ENCODE peak calls at places on chromosomes 2 and 18, in nine cellular contexts. S, L, Z, Q, V, O, T, A and C are unnamed samples.

GRCh38 chr2:174781996-174782395 is 17.7 kb upstream of the CHRNA1 start:
- DNase-seq in Z (no peak), S (no peak), T (no peak), L (no peak), A (no peak), Q (no peak), V (no peak), O (no peak), C (no peak)

GRCh38 chr2:96898636-96899035 is 28.8 kb upstream of the SEMA4C start:
- DNase-seq in L (no peak), Z (no peak), Q (no peak), T (no peak), V (no peak), A (no peak), S (no peak), O (no peak), C (no peak)

GRCh38 chr2:239534581-239535412 is 134.0 kb upstream of the HDAC4 start:
- DNase-seq in S (no peak), L (no peak), Z (peak), A (no peak), T (no peak), Q (no peak), O (no peak), V (no peak), C (no peak)

GRCh38 chr2:112630268-112630667 is 15.5 kb upstream of the SLC20A1 start:
- DNase-seq in V (no peak), S (no peak), Z (peak), O (no peak), Q (no peak), A (no peak), L (no peak), T (no peak), C (no peak)

GRCh38 chr2:29323961-29324360 is 208.7 kb downstream of the CLIP4 start:
- DNase-seq in Z (no peak), O (no peak), Q (no peak), T (no peak), L (no peak), A (no peak), V (no peak), S (no peak), C (no peak)

GRCh38 chr2:236176417-236176816 is 8.2 kb upstream of the GBX2 start:
- DNase-seq in V (no peak), Z (peak), A (peak), S (no peak), T (no peak), O (peak), Q (no peak), L (no peak), C (peak)

GRCh38 chr2:100907832-100908231 is 87.9 kb downstream of the NPAS2 start:
- DNase-seq in Q (no peak), A (no peak), O (no peak), S (no peak), L (no peak), V (no peak), Z (no peak), T (no peak), C (no peak)

GRCh38 chr2:16900405-16901025 is 234.9 kb upstream of the CYRIA start:
- DNase-seq in Q (no peak), S (no peak), L (no peak), T (peak), O (peak), A (no peak), V (no peak), Z (no peak), C (peak)

GRCh38 chr2:165655653-165656052 is 138.4 kb downstream of the GALNT3 start:
- DNase-seq in Q (no peak), L (no peak), O (no peak), V (no peak), T (no peak), Z (no peak), S (no peak), A (no peak), C (no peak)

GRCh38 chr2:23620841-23621341 is 235.9 kb downstream of the KLHL29 start:
- DNase-seq in Q (no peak), Z (peak), S (no peak), A (no peak), V (peak), L (no peak), O (no peak), T (no peak), C (no peak)

GRCh38 chr18:77096936-77097886 is 35.4 kb downstream of the MBP start:
- DNase-seq in A (no peak), T (no peak), Q (no peak), V (no peak), Z (no peak), S (no peak), L (no peak), O (no peak), C (no peak)

GRCh38 chr2:88871336-88871735 is 179.9 kb downstream of the RPIA start:
- DNase-seq in L (no peak), Q (no peak), T (no peak), S (no peak), A (no peak), V (no peak), Z (no peak), O (no peak), C (no peak)

GRCh38 chr2:54601339-54601738 is 122.1 kb upstream of the EML6 start:
- DNase-seq in L (no peak), T (no peak), Z (no peak), S (no peak), O (no peak), Q (no peak), A (no peak), V (no peak), C (no peak)

GRCh38 chr2:47250576-47251403 is 95.7 kb upstream of the STPG4 start:
- DNase-seq in L (no peak), Z (no peak), A (no peak), V (no peak), T (no peak), O (peak), S (no peak), Q (no peak), C (no peak)

GRCh38 chr2:228516019-228516418 is 334.5 kb upstream of the SPHKAP start:
- DNase-seq in L (no peak), Q (no peak), A (no peak), V (no peak), O (no peak), Z (no peak), S (no peak), T (no peak), C (no peak)

GRCh38 chr2:85681354-85681728 is 12.8 kb upstream of the GNLY start:
- DNase-seq in O (no peak), V (no peak), Z (peak), T (no peak), Q (no peak), L (no peak), S (no peak), A (no peak), C (no peak)

GRCh38 chr18:55839350-55839749 is 251.4 kb upstream of the TCF4 start:
- DNase-seq in Z (no peak), L (no peak), T (no peak), S (no peak), Q (no peak), V (no peak), O (no peak), A (no peak), C (no peak)

GRCh38 chr2:189639003-189639609 is 22.2 kb upstream of the ASNSD1 start:
- DNase-seq in S (no peak), A (no peak), T (peak), O (no peak), Z (no peak), L (no peak), V (peak), Q (no peak), C (no peak)

GRCh38 chr18:75915941-75916640 is 488.6 kb upstream of the SMIM21 start:
- DNase-seq in L (no peak), S (no peak), V (no peak), Q (no peak), T (no peak), A (no peak), Z (no peak), O (peak), C (no peak)

GRCh38 chr18:77263471-77263774 is 13.8 kb downstream of the GALR1 start:
- DNase-seq in A (no peak), Q (no peak), T (no peak), V (no peak), O (no peak), Z (no peak), L (no peak), S (no peak), C (no peak)

GRCh38 chr2:170696948-170697347 is 18.2 kb upstream of the SP5 start:
- DNase-seq in T (no peak), L (no peak), V (no peak), Q (no peak), O (no peak), A (no peak), Z (no peak), S (no peak), C (no peak)

GRCh38 chr2:43084699-43085091 is 141.7 kb downstream of the ZFP36L2 start:
- DNase-seq in L (no peak), Q (peak), O (peak), S (no peak), Z (peak), T (peak), V (no peak), A (no peak), C (no peak)

GRCh38 chr2:132668189-132668833 is 1.7 kb downstream of the LYPD1 start:
- DNase-seq in V (no peak), Z (no peak), A (peak), S (no peak), O (no peak), Q (no peak), T (no peak), L (no peak), C (no peak)

GRCh38 chr2:128285329-128285931 is 33.2 kb downstream of the HS6ST1 start:
- DNase-seq in S (no peak), Z (no peak), V (no peak), A (no peak), L (no peak), Q (no peak), O (no peak), T (no peak), C (no peak)

DNA sequence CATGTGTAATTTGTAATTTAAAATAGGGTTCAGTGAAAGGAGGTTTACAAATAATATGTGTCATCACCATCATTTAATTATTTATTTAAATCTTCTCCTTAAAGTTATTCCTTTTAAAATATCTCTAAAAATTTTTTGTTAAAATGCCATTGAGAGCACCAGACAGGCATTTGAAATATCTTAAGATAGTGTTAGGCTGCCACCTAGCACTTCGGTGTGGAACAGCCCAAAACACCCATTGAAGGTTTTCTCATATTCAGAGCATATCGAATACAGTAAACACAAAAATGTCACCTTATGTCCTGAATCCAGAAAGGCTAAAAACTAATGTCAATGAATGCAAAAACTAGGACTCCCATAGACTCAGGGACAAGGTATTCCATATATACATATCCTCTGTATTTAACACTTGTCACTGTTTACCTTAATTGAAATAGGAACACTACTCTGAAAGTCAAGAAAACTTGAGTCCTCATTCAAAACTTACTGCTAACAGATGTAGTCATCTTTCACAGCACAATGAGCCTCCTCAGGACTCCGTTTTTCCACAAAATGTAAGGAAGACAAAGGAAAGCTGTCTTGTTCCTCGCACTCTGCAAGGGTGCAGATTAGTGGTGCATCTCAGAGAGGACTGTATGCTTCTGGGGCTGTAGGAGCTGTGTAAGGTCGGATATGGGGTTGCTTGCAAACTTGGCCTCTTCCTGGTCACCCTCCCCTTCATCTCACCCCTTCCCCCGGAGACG is 329.5 kb downstream of the PAX3 start:
- DNase-seq in O (peak), S (no peak), Q (no peak), Z (no peak), L (peak), V (no peak), A (peak), T (peak), C (peak)
- TF ChIP-seq POLR2A in O (no peak), S (no peak), Q (no peak), Z (no peak), L (no peak), V (no peak), A (no peak), T (no peak), C (no peak)

GRCh38 chr18:11980555-11981382 is 538 bp upstream of the IMPA2 start:
- DNase-seq in Z (peak), S (peak), T (peak), A (peak), Q (peak), V (peak), L (peak), O (peak), C (peak)
- TF ChIP-seq POLR2A in Z (peak), S (peak), T (no peak), A (peak), Q (peak), V (peak), L (peak), O (peak), C (peak)

GRCh38 chr18:43277164-43277600 is at the start of gene SYT4:
- DNase-seq in L (no peak), Q (peak), T (peak), O (no peak), A (no peak), Z (no peak), S (no peak), V (no peak), C (no peak)
- TF ChIP-seq POLR2A in L (no peak), Q (no peak), T (no peak), O (no peak), A (no peak), Z (no peak), S (no peak), V (no peak), C (no peak)

DNA sequence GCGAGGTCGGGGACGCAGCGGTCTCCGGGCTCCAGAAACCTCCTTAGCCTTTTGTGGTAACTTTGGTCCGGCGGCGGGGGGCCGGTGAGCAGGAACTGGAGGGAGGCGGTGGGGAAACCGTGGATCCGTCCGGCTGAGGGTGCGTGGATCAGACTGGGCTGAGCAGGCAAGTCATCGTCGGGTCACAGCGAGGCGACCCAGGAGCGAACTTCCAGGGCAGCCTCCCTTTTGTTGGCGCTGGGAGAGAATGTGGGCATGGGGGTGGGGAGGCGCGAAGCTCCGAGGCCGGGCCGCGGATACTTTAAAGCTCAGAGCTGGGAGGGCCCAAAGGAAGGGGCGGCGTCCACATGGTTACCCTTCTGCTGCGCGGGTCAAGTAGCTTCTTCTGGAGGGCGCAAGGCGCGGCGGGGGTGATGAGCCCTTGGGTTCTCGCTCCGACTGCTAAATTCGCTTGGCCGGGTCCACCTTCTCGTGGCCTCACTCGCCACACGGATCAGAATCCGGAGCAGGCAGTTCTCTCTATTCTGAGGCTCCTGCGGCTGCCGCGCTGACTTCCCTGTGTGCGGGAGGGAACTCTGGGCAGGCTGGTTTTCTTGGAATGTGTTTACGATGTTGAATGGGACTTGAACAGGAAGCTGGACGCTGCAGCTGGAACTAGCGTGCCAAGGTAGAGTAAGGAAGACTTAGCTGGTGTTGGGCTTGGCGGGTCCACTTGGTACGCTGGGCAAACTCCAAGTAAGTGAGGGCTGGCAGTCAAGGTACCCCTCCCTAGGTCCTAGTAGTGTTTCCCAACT is 969 bp downstream of the GULP1 start:
- DNase-seq in V (peak), L (peak), T (peak), Q (peak), Z (peak), O (peak), S (no peak), A (peak), C (peak)
- TF ChIP-seq POLR2A in V (peak), L (peak), T (no peak), Q (peak), Z (peak), O (peak), S (peak), A (peak), C (no peak)

GRCh38 chr18:49491857-49492693 is 5.0 kb upstream of the C18orf32 start:
- DNase-seq in T (peak), S (peak), L (peak), V (peak), Q (peak), O (peak), Z (peak), A (peak), C (peak)
- TF ChIP-seq POLR2A in T (no peak), S (peak), L (peak), V (peak), Q (peak), O (peak), Z (peak), A (peak), C (peak)

DNA sequence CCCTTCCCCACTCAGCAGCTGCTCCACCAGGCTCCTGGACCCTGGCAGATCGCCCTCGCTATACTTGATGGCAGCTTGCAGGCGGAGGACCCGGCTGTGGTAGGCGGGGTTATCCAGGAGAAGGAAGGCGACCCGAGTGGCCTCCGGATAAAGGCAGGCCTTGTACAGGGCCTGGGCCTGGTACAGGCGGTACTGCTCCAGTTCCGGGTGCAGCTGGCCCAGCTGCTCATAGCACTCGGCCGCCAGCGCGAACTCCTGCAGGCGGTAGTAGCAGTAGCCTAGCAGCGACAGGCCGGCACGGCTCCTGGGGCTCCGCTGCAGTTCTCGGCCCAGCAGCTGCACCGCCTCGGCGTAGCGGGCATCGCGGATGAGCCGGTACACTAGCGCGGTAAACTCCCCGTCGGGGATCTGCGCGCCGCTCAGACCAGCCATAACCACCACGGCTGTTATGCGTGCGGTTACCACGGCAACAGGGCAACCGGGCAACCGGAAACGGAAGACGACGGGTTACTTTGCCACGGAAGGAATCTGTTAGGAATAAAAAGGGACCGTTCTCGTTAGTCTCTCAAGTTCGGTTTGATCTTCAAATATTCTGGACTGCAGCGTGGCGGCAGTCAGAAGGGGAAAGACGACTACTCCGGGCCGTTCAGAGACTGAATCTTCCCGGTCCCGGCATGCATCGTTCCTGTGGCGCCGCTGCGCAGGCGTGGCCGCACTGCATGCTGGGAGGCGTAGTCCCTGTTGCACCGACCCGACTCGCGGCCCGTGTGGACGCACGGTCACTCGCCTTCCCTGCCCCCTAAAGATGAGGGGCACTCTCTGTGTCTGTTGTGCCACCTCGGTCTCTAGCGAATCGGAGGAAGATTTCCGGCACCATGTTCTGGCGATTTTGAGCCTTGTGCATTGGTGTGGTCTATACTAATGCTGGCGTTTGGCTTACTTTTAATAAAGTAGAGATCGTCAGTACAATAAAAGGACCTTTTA is 226.0 kb downstream of the AGPS start:
- DNase-seq in Z (peak), Q (peak), S (peak), O (peak), V (peak), T (peak), A (peak), L (peak), C (peak)
- TF ChIP-seq POLR2A in Z (no peak), Q (no peak), S (peak), O (peak), V (peak), T (no peak), A (peak), L (peak), C (peak)

GRCh38 chr18:57559311-57559710 is 27.2 kb downstream of the FECH start:
- DNase-seq in S (no peak), V (no peak), T (no peak), A (no peak), O (no peak), Z (no peak), L (no peak), Q (no peak), C (no peak)
- TF ChIP-seq POLR2A in S (no peak), V (no peak), T (no peak), A (no peak), O (no peak), Z (no peak), L (no peak), Q (no peak), C (no peak)

DNA sequence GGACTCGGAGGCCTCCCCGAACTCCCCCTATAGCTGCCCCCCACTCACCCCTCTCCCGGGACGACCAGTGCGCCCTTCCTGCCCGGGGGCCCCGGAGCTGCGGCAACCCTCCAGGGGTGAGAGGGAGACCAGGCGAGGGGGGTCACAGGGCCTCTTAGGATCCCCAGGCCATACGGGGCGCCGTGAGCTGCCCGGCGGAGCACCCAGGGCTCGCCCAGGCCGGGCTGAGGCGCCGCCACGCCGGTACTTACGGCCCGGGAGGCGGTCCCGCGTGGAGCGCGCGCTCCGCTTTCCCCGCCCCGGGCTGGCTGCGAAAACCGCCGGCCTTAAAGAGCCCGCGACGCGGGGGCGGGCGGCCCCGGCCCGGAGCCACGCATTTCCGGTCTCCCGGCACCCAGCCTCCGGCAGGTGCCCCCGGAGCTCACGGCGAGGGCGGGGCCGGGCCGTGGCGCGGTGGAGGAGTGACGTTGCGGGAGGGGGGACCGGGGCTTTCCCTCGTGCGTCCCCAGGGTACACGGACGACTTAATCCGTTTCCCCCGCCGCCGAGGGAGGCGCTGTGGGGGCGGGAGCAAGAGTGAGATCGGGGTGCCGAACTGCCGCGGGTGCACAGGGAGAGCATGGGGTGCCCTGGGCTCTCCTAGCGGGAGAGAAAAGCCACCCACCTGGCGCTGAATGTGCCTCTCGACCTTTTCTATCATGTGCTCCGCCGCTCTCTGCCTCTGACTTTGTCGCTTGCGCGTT is at the start of gene METTL21A:
- DNase-seq in L (peak), Z (peak), A (peak), S (peak), V (peak), O (peak), T (peak), Q (peak), C (peak)
- TF ChIP-seq POLR2A in L (peak), Z (peak), A (peak), S (peak), V (peak), O (peak), T (no peak), Q (peak), C (peak)